ENCODE peak calls at places on chromosome 9, in nine cellular contexts. N is neural progenitor cell, Q is PC-3, M is HCT116, T is Panc1, C is transverse colon, A is stomach, O is tibial artery, W is psoas muscle. S is an unnamed sample. For H3K4me1, H3K9me3 and H3K27me3, the result is how much of the 10 kb centered on the place peaks cover.

GRCh38 chr9:33817327-33818166 is 587 bp downstream of the UBE2R2 start:
- DNase-seq in C (peak), N (peak), O (peak), M (no peak), W (peak), Q (peak), A (peak), T (no peak), S (no peak)

GRCh38 chr9:38641985-38642864 is 21.8 kb upstream of the ANKRD18A start:
- DNase-seq in N (peak), W (no peak), T (no peak), O (no peak), Q (peak), A (peak), M (peak), C (peak), S (peak)

GRCh38 chr9:131960805-131961495 is 118.7 kb downstream of the MED27 start:
- DNase-seq in C (no peak), T (no peak), Q (no peak), W (no peak), M (no peak), A (no peak), N (peak), O (no peak), S (no peak)

GRCh38 chr9:137034039-137034708 is 2.3 kb upstream of the FUT7 start:
- DNase-seq in Q (no peak), M (no peak), T (no peak), N (no peak), C (peak), A (peak), W (no peak), O (peak), S (no peak)

GRCh38 chr9:127336708-127337352 is 60.1 kb upstream of the SLC2A8 start:
- DNase-seq in M (peak), W (peak), N (no peak), O (peak), Q (peak), T (peak), A (peak), C (peak), S (peak)

GRCh38 chr9:72305102-72305546 is 59.9 kb downstream of the ZFAND5 start:
- DNase-seq in T (no peak), A (peak), C (peak), N (peak), Q (peak), O (peak), W (peak), M (peak), S (peak)

GRCh38 chr9:125989524-125990180 is 242.5 kb downstream of the PBX3 start:
- DNase-seq in C (no peak), O (peak), T (no peak), Q (no peak), M (no peak), A (no peak), W (peak), N (no peak), S (no peak)

GRCh38 chr9:132319421-132320110 is 35.2 kb downstream of the SETX start:
- DNase-seq in W (no peak), N (peak), Q (no peak), C (no peak), O (no peak), T (no peak), M (no peak), A (no peak), S (no peak)

GRCh38 chr9:98736216-98736615 is 27.5 kb upstream of the GABBR2 start:
- DNase-seq in A (no peak), M (no peak), T (no peak), O (no peak), C (no peak), N (no peak), Q (no peak), W (no peak), S (no peak)

GRCh38 chr9:111975709-111976108 is 79.1 kb downstream of the UGCG start:
- DNase-seq in M (peak), W (no peak), O (no peak), Q (peak), C (peak), A (peak), T (no peak), N (peak), S (no peak)

GRCh38 chr9:86408121-86408520 is 53.9 kb upstream of the TUT7 start:
- DNase-seq in A (no peak), M (no peak), W (no peak), N (no peak), T (no peak), O (no peak), C (no peak), Q (no peak), S (no peak)

GRCh38 chr9:31259824-31260223 is 1124.6 kb upstream of the ACO1 start:
- DNase-seq in Q (no peak), N (peak), W (no peak), O (no peak), A (no peak), C (no peak), T (no peak), M (no peak), S (no peak)

GRCh38 chr9:22124263-22125011 is 115.3 kb upstream of the CDKN2B start:
- DNase-seq in C (peak), N (no peak), W (no peak), M (no peak), A (peak), O (no peak), T (no peak), Q (peak), S (no peak)

GRCh38 chr9:91899611-91900010 is 50.4 kb downstream of the ROR2 start:
- DNase-seq in C (no peak), O (no peak), Q (no peak), A (no peak), N (no peak), W (no peak), M (no peak), T (no peak), S (no peak)
- H3K4me1 ChIP-seq in C (under half), O (under half), Q (under half), A (half or more), N (half or more), W (under half), M (under half), T (under half), S (under half)

GRCh38 chr9:68759981-68760673 is 55.1 kb downstream of the PIP5K1B start:
- DNase-seq in M (no peak), Q (no peak), W (no peak), N (no peak), T (no peak), O (no peak), A (no peak), C (no peak), S (no peak)
- H3K9me3 ChIP-seq in M (under half), Q (under half), W (under half), N (under half), T (under half), O (under half), A (under half), C (under half), S (under half)

DNA sequence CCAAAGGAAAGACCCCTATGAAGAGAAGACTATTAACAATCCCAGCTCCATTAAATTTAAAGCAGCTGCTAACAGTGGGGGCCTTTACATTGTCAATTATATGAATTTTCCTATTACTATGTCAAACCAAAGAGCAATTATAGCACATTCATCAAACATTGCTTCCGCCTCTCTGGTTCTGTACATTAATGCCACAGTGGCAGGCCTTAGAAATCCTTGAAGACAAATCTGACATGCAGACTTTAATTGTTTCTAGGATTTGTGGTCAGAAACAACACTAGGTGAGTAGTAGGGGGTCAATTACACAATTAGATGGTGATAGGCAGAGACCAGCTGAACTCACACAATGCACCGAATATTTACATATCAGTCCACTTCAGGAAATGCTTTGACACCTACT is 551.2 kb downstream of the TLE1 start:
- DNase-seq in O (no peak), W (no peak), T (no peak), M (no peak), A (no peak), Q (no peak), C (no peak), N (peak), S (no peak)
- H3K27me3 ChIP-seq in O (under half), W (under half), T (under half), M (under half), A (under half), Q (under half), C (under half), N (under half), S (under half)

GRCh38 chr9:129108805-129109370 is 1.7 kb downstream of the CRAT start:
- DNase-seq in M (no peak), T (no peak), C (peak), W (peak), O (no peak), N (no peak), Q (peak), A (no peak), S (no peak)

GRCh38 chr9:129109952-129110739 is 447 bp downstream of the CRAT start:
- DNase-seq in O (peak), Q (no peak), T (no peak), N (no peak), A (no peak), M (no peak), C (peak), W (peak), S (no peak)

GRCh38 chr9:129108083-129108804 is 2.3 kb downstream of the CRAT start:
- DNase-seq in N (no peak), Q (no peak), M (no peak), O (no peak), A (no peak), T (no peak), C (no peak), W (no peak), S (no peak)

GRCh38 chr9:129110740-129111142 is at the start of gene CRAT:
- DNase-seq in C (peak), T (peak), M (peak), O (peak), A (peak), W (peak), Q (peak), N (peak), S (peak)

GRCh38 chr9:129109504-129109903 is 1.1 kb downstream of the CRAT start:
- DNase-seq in T (no peak), N (peak), O (peak), C (peak), A (no peak), M (no peak), W (peak), Q (peak), S (no peak)
- H3K4me1 ChIP-seq in T (under half), N (under half), O (half or more), C (under half), A (under half), M (under half), W (under half), Q (under half), S (under half)

GRCh38 chr9:89318123-89319014 is at the start of gene SECISBP2:
- DNase-seq in T (peak), Q (peak), C (peak), M (peak), O (peak), A (peak), W (peak), N (peak), S (peak)

GRCh38 chr9:89315482-89315881 is 2.8 kb upstream of the SECISBP2 start:
- DNase-seq in O (no peak), C (no peak), M (no peak), Q (no peak), T (no peak), W (no peak), A (no peak), N (no peak), S (no peak)

GRCh38 chr9:89319015-89319905 is 960 bp downstream of the SECISBP2 start:
- DNase-seq in N (no peak), T (no peak), W (no peak), M (no peak), O (no peak), A (no peak), Q (no peak), C (no peak), S (no peak)

GRCh38 chr9:89314955-89315354 is 3.3 kb upstream of the SECISBP2 start:
- DNase-seq in M (no peak), A (no peak), T (no peak), W (no peak), N (no peak), O (no peak), C (no peak), Q (no peak), S (no peak)

DNA sequence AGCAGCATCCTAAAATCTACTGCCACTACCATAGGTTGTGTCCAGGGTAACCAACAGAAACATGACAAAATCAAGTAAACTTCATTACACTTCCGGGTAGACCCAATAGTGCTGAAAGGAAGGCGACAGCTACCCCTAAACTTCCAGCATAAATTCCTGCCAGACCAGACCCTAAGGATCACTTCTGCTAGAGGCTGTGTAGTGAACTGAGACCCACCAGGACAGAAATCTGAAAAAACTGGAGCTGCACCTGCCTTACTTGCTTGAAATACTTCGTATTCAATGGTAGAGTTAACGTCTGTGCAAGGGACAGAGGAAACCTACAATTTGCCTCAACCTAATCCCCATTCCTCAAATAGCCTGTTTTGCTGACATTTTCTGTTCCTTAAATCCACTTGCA is 1.0 kb upstream of the SECISBP2 start:
- DNase-seq in N (no peak), M (no peak), O (no peak), Q (no peak), A (no peak), C (no peak), W (no peak), T (no peak), S (no peak)
- H3K9me3 ChIP-seq in N (under half), M (under half), O (under half), Q (under half), A (under half), C (under half), W (under half), T (under half), S (under half)

GRCh38 chr9:130470950-130471349 is 26.2 kb downstream of the ASS1 start:
- DNase-seq in M (no peak), C (no peak), Q (no peak), N (no peak), O (no peak), T (no peak), W (no peak), A (no peak), S (no peak)
- H3K27me3 ChIP-seq in M (under half), C (under half), Q (under half), N (under half), O (under half), T (under half), W (under half), A (under half), S (under half)

DNA sequence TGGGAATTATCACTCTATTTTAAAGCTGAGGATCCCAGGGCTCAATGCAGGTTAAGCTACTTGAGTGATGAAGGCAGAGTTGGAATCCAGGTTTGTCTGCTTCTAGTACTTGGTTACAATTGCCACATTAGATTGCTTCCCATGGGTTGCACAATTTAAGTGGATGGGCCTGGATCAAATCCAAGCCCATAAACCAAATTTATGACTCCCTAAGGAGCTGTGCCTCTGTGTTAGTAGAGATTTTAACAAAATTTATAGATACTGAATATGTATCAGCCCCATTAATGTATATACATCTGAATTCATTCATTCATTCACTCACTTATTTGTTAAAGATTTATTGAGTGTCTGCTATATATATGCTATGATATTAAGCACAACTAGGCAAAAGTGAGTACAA is 332.3 kb upstream of the KLF9 start:
- DNase-seq in C (no peak), W (no peak), T (no peak), A (no peak), O (no peak), N (no peak), M (no peak), Q (no peak), S (no peak)
- H3K4me1 ChIP-seq in C (under half), W (under half), T (under half), A (under half), O (under half), N (under half), M (under half), Q (under half), S (under half)

DNA sequence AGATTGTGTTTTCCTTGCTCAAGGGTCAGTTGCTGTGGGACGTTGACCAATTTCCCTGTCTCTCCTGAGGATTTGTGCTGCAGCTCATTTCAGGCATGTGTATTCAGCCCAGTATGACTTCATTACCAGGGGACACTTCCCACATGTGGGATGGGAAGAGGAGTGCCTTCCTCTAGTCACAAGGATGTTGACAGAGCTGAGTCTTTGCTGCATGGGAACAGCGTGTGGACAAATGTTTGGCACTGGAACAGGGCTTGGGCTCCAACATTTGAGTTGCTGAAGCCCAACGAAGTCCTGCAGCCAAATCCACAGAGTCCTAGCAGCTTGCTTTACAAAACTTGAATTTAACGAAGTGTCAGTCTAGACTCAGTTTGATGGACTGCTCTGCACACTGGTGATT is 283.2 kb downstream of the SH3GL2 start:
- DNase-seq in T (no peak), A (no peak), M (no peak), W (peak), O (peak), N (no peak), C (no peak), Q (no peak), S (peak)
- H3K9me3 ChIP-seq in T (under half), A (under half), M (under half), W (under half), O (under half), N (under half), C (under half), Q (under half), S (under half)

DNA sequence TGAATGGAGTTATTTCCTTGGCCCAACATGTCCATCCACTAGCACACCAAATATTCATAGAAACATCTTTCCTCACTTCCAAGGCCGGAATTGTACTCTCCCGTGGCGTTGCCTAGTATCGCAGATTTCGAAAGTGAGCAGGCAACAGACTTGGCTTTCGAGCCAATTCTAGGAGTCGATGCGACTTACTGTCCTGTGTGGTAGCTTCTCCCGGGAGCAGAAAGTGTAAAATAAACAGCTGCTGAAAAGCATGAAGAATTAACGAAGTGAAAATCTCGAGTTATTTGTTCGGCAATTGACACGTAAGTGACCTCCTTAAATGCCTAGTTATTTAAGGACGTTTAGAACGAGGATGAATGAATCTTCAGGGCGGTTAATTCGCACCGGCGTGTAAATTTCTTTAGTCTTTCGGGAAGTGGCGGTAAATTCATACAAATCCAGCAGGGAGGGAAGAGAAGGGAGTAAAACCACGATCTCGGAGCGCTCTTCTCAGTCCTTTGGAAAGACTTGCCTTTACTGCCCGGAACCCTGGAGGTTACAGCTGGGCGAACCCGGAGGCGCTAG is 414 bp upstream of the PCSK5 start:
- DNase-seq in A (peak), T (no peak), O (peak), C (peak), M (no peak), W (peak), N (peak), Q (peak), S (no peak)
- H3K27me3 ChIP-seq in A (under half), T (under half), O (under half), C (under half), M (under half), W (under half), N (under half), Q (under half), S (under half)